ENCODE peak calls at places on chromosomes 13 and 19, in six cellular contexts. I, Q, V, N, F and P are unnamed samples.

GRCh38 chr19:4454952-4455738 is 2.4 kb downstream of the UBXN6 start:
- DNase-seq in F (no peak), V (no peak), N (no peak), I (no peak), Q (no peak), P (peak; percentile 69)

GRCh38 chr13:68319384-68319783 is 1089.2 kb upstream of the PCDH9 start:
- DNase-seq in V (no peak), Q (no peak), F (no peak), I (no peak), N (no peak), P (no peak)

GRCh38 chr13:37173214-37173613 is 67.8 kb upstream of the CSNK1A1L start:
- DNase-seq in V (no peak), N (no peak), Q (no peak), F (no peak), I (no peak), P (peak; percentile 80)

GRCh38 chr19:15544970-15545369 is 36.6 kb downstream of the CYP4F22 start:
- DNase-seq in I (no peak), N (no peak), F (no peak), Q (no peak), V (no peak), P (no peak)

GRCh38 chr13:38951525-38952313 is 38.9 kb downstream of the STOML3 start:
- DNase-seq in F (no peak), V (peak; percentile 30), N (no peak), I (peak; percentile 45), Q (no peak), P (no peak)

GRCh38 chr19:30857388-30857787 is 485.2 kb downstream of the ZNF536 start:
- DNase-seq in F (no peak), N (no peak), I (no peak), V (no peak), Q (no peak), P (no peak)

GRCh38 chr19:13817615-13818371 is 22.6 kb downstream of the ZSWIM4 start:
- DNase-seq in I (peak; percentile 86), Q (no peak), F (no peak), V (peak; percentile 94), N (no peak), P (no peak)

GRCh38 chr13:42035905-42036521 is 12.4 kb upstream of the DGKH start:
- DNase-seq in V (no peak), N (no peak), F (no peak), Q (no peak), I (no peak), P (peak; percentile 45)

GRCh38 chr19:51525731-51526130 is 5.7 kb downstream of the SIGLEC6 start:
- DNase-seq in Q (no peak), I (no peak), F (no peak), V (no peak), N (no peak), P (no peak)

GRCh38 chr13:107373551-107373950 is 805.6 kb upstream of the ARGLU1 start:
- DNase-seq in Q (no peak), N (peak; percentile 20), I (no peak), F (no peak), V (peak; percentile 56), P (no peak)

GRCh38 chr19:35960432-35960972 is 24.3 kb downstream of the LRFN3 start:
- DNase-seq in N (no peak), V (no peak), F (no peak), I (no peak), Q (no peak), P (no peak)

GRCh38 chr13:106349080-106349841 is 186.2 kb downstream of the EFNB2 start:
- DNase-seq in V (peak; percentile 71), N (no peak), F (no peak), Q (no peak), I (no peak), P (peak; percentile 11)

GRCh38 chr19:33177417-33177976 is 16.6 kb upstream of the LRP3 start:
- DNase-seq in Q (peak; percentile 68), F (no peak), I (no peak), V (peak; percentile 79), N (peak; percentile 45), P (no peak)

GRCh38 chr13:98823442-98823841 is 71.0 kb upstream of the SLC15A1 start:
- DNase-seq in Q (no peak), F (no peak), N (no peak), I (peak; percentile 30), V (no peak), P (no peak)

GRCh38 chr19:34975056-34975455 is 11.0 kb upstream of the ZNF792 start:
- DNase-seq in V (no peak), I (no peak), F (no peak), Q (no peak), N (no peak), P (no peak)

GRCh38 chr13:44197791-44198770 is 175.5 kb upstream of the SERP2 start:
- DNase-seq in F (peak; percentile 7), V (no peak), I (no peak), N (no peak), Q (no peak), P (peak; percentile 29)

GRCh38 chr13:48559638-48560320 is 26.9 kb upstream of the RCBTB2 start:
- DNase-seq in V (no peak), F (no peak), Q (no peak), N (no peak), I (no peak), P (peak; percentile 51)

GRCh38 chr13:25292301-25292700 is 5.0 kb upstream of the MTMR6 start:
- DNase-seq in I (no peak), Q (no peak), F (no peak), N (no peak), V (no peak), P (peak; percentile 11)

GRCh38 chr19:31356587-31357314 is 7.5 kb upstream of the TSHZ3 start:
- DNase-seq in N (no peak), Q (no peak), V (peak; percentile 75), F (peak; percentile 33), I (peak; percentile 45), P (no peak)